ENCODE peak calls at places on chromosomes 13 and 19, in four cellular contexts. V, M, K and F are unnamed samples.

GRCh38 chr13:30371649-30372265 is 50.5 kb upstream of the UBE2L5 start:
- DNase-seq in V (peak; percentile 96), M (peak; percentile 86), K (no peak), F (no peak)

GRCh38 chr13:29452773-29453574 is 142.5 kb downstream of the SLC7A1 start:
- DNase-seq in V (no peak), M (peak; percentile 33), K (no peak), F (peak; percentile 25)

GRCh38 chr13:85724554-85725432 is 74.4 kb downstream of the SLITRK6 start:
- DNase-seq in V (no peak), M (no peak), K (no peak), F (no peak)

GRCh38 chr19:45446944-45447343 is 20.9 kb upstream of the FOSB start:
- DNase-seq in V (no peak), M (peak; percentile 65), K (no peak), F (no peak)

GRCh38 chr13:68099616-68100015 is 869.5 kb upstream of the PCDH9 start:
- DNase-seq in V (no peak), M (peak; percentile 0), K (no peak), F (no peak)

GRCh38 chr13:52737900-52738299 is 1.7 kb downstream of the CNMD start:
- DNase-seq in V (no peak), M (no peak), K (no peak), F (no peak)

GRCh38 chr13:62524061-62524460 is 1108.4 kb upstream of the PCDH20 start:
- DNase-seq in V (peak; percentile 30), M (no peak), K (no peak), F (no peak)

GRCh38 chr13:99442273-99442895 is 58.9 kb upstream of the TM9SF2 start:
- DNase-seq in V (no peak), M (peak; percentile 58), K (peak; percentile 62), F (peak; percentile 68)

GRCh38 chr19:40578442-40578908 is 1.8 kb downstream of the SHKBP1 start:
- DNase-seq in V (no peak), M (peak; percentile 28), K (peak; percentile 96), F (peak; percentile 73)

GRCh38 chr13:67619346-67619745 is 389.2 kb upstream of the PCDH9 start:
- DNase-seq in V (no peak), M (no peak), K (no peak), F (no peak)

GRCh38 chr13:101452519-101453485 is at the start of gene ITGBL1:
- DNase-seq in V (no peak), M (peak; percentile 76), K (no peak), F (peak; percentile 27)

GRCh38 chr19:474126-475078 is 13.6 kb upstream of the SHC2 start:
- DNase-seq in V (no peak), M (no peak), K (peak; percentile 51), F (no peak)

GRCh38 chr19:19405919-19406877 is 723 bp downstream of the GATAD2A start:
- DNase-seq in V (no peak), M (peak; percentile 70), K (peak; percentile 83), F (peak; percentile 62)

GRCh38 chr19:11457115-11457514 is 21.7 kb downstream of the PRKCSH start:
- DNase-seq in V (no peak), M (no peak), K (no peak), F (no peak)

GRCh38 chr13:60642552-60642951 is 245.5 kb downstream of the TDRD3 start:
- DNase-seq in V (no peak), M (peak; percentile 2), K (peak; percentile 43), F (no peak)

GRCh38 chr13:66180806-66181205 is 1049.3 kb downstream of the PCDH9 start:
- DNase-seq in V (no peak), M (no peak), K (no peak), F (no peak)

GRCh38 chr19:17026706-17027427 is at the start of gene CPAMD8:
- DNase-seq in V (no peak), M (no peak), K (peak; percentile 69), F (no peak)

GRCh38 chr19:45469835-45470146 is 2.0 kb downstream of the FOSB start:
- DNase-seq in V (no peak), M (no peak), K (peak; percentile 95), F (peak; percentile 93)

GRCh38 chr19:55647732-55648656 is at the start of gene CCDC106:
- DNase-seq in V (no peak), M (peak; percentile 75), K (peak; percentile 96), F (peak; percentile 92)

GRCh38 chr13:70502944-70503343 is 394.7 kb upstream of the KLHL1 start:
- DNase-seq in V (no peak), M (no peak), K (peak; percentile 56), F (no peak)

GRCh38 chr19:58575183-58576041 is 2.3 kb upstream of the MZF1 start:
- DNase-seq in V (peak; percentile 58), M (peak; percentile 98), K (peak; percentile 97), F (peak; percentile 95)

GRCh38 chr13:44237276-44237767 is 136.3 kb upstream of the SERP2 start:
- DNase-seq in V (peak; percentile 19), M (peak; percentile 98), K (no peak), F (peak; percentile 61)

GRCh38 chr19:40932008-40932959 is 50.3 kb upstream of the CYP2A7 start:
- DNase-seq in V (no peak), M (no peak), K (no peak), F (no peak)

GRCh38 chr13:31957772-31958171 is 73.8 kb upstream of the FRY start:
- DNase-seq in V (no peak), M (no peak), K (no peak), F (no peak)

GRCh38 chr13:35478384-35479222 is 2.1 kb upstream of the MAB21L1 start:
- DNase-seq in V (no peak), M (no peak), K (peak; percentile 65), F (no peak)
- TF ChIP-seq EZH2 in V (no peak), M (no peak), K (peak; percentile 66), F (no peak)

DNA sequence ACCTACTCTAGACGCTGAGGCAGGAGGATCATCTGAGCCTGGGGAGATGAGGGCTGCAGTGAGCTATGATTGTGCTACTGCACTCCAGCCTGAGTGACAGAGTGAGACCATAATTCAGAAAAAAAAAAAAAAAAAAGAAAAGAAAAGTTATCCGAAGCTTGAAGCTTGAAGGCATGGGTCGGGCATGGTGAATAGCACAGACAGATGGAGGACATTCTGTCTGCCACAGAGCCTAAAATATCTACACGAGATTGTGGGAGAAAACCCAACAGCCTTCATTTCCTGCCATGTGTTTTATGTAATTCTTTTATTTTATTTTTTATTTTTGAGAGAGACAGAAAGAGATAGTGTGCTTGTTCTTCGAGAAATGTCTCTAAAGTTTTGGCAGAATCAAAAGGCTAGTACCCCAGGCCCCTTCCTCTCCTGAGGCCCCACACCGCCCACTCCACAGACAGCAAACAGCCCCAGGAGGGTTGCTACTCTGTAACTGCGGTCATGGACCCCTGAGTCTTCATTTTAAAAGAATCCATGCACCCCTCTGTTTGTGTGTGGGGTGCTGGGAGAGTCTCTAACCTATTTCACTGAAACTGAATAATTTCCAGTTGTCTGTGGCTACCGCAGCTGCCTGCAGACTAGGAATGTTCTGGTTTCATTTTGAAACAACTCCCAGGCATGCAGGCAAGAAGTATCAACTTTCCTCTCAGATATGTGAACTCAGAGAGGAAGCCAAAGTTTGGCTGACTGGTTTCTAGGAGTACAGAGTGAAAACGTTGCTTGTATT is 38.4 kb upstream of the RCBTB2 start:
- DNase-seq in V (no peak), M (peak; percentile 72), K (no peak), F (no peak)
- H3K4me1 ChIP-seq in V (peaks cover 23% of the 10 kb centered on the region), M (peaks cover 24% of the 10 kb centered on the region), K (peaks cover 19% of the 10 kb centered on the region), F (peaks cover 7% of the 10 kb centered on the region)

GRCh38 chr19:2305974-2306806 is 1.8 kb downstream of the LINGO3 start:
- DNase-seq in V (no peak), M (no peak), K (no peak), F (no peak)

GRCh38 chr19:2306971-2307370 is 983 bp downstream of the LINGO3 start:
- DNase-seq in V (no peak), M (no peak), K (no peak), F (no peak)

GRCh38 chr19:2308114-2308556 is at the start of gene LINGO3:
- DNase-seq in V (no peak), M (peak; percentile 27), K (no peak), F (no peak)

GRCh38 chr19:2305424-2305823 is 2.5 kb downstream of the LINGO3 start:
- DNase-seq in V (no peak), M (no peak), K (no peak), F (no peak)

GRCh38 chr19:2307518-2308012 is 389 bp downstream of the LINGO3 start:
- DNase-seq in V (no peak), M (no peak), K (peak; percentile 57), F (no peak)
- TF ChIP-seq EZH2 in V (no peak), M (no peak), K (no peak), F (no peak)

GRCh38 chr19:7926021-7926726 is at the start of gene CTXN1:
- DNase-seq in V (no peak), M (peak; percentile 75), K (peak; percentile 71), F (peak; percentile 77)
- H3K4me1 ChIP-seq in V (peaks cover 2% of the 10 kb centered on the region), M (peaks cover 34% of the 10 kb centered on the region), K (peaks cover 4% of the 10 kb centered on the region), F (peaks cover 49% of the 10 kb centered on the region)

DNA sequence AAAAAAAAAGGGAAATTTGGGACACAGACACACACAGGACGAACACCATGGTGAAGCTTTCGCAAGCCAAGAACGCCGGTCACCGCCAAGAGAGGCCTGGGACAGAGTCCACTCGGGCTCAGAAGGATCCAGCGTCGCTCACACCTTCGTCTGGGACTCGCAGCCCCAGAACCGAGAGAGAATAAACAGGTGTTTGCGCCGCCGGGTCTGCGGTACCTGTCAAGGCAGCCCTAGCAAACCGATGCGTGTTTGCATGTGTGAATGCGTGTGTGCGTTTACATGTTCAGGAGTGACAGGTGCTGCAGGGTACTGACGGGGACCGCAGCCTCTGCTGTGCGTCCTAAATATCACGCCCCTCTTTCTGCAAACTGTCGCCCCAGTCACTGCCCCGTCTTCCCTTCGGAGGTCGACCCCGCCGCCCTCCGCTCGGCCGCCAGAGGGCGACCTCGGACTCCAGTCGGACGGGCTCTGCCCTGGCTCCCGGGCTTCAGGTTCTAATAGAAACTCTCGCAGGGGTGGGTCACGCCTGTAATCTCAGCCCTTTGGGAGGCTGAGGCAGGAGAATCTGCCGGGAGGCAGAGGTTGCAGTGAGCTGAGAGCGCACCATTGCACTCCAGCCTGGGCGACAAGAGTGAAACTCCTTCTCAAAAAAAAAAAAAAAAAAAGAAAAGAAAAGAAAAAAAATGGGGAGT is 11.8 kb upstream of the CSNK1G2 start:
- DNase-seq in V (no peak), M (peak; percentile 89), K (peak; percentile 89), F (peak; percentile 87)
- TF ChIP-seq EZH2 in V (no peak), M (no peak), K (no peak), F (no peak)